ENCODE peak calls at places on chromosomes 11 and 22, in nine cellular contexts. E is mucosa of gallbladder; B is stimulated activated CD4-positive, alpha-beta T cell treated with anti-CD3 and anti-CD28 coated beads, Interleukin-15, amount 100 ng/mL, for 48 hours; W is NCI-H1105 treated with DMSO at 0.1 percent for 48 hours; C is activated CD8-positive, alpha-beta memory T cell treated with anti-CD3 and anti-CD28 coated beads, Interleukin-2, amount 50 U/mL, for 4 hours; R is progenitor cell of endocrine pancreas; T is neural crest cell; K is aorta; H is T follicular helper cell. G is an unnamed sample.

GRCh38 chr22:26660961-26661578 is 3.7 kb downstream of the MIAT start:
- DNase-seq in K (no peak), W (peak), E (no peak), B (no peak), H (no peak), C (no peak), T (no peak), R (no peak), G (no peak)

GRCh38 chr11:48000432-48000831 is 20.1 kb downstream of the PTPRJ start:
- DNase-seq in C (no peak), H (no peak), K (no peak), B (no peak), R (no peak), E (no peak), T (no peak), W (no peak), G (no peak)

GRCh38 chr22:20319041-20319744 is 667 bp downstream of the DGCR6L start:
- DNase-seq in E (no peak), H (no peak), W (no peak), K (no peak), R (no peak), T (peak), C (no peak), B (no peak), G (peak)

GRCh38 chr11:104333977-104334376 is 170.0 kb upstream of the PDGFD start:
- DNase-seq in C (no peak), E (no peak), T (no peak), W (no peak), H (no peak), R (no peak), B (no peak), K (no peak), G (no peak)

GRCh38 chr11:110081462-110082233 is 11.5 kb upstream of the ZC3H12C start:
- DNase-seq in K (no peak), C (no peak), E (no peak), H (no peak), T (no peak), B (no peak), R (no peak), W (no peak), G (no peak)

GRCh38 chr22:19639610-19640135 is 74.6 kb upstream of the SEPTIN5 start:
- DNase-seq in W (no peak), K (no peak), R (no peak), C (no peak), E (no peak), B (no peak), T (no peak), H (no peak), G (no peak)

GRCh38 chr22:49650336-49651241 is 177.1 kb downstream of the BRD1 start:
- DNase-seq in W (no peak), R (no peak), E (no peak), C (no peak), T (no peak), H (no peak), K (no peak), B (no peak), G (no peak)

GRCh38 chr11:35065566-35065965 is 73.4 kb upstream of the CD44 start:
- DNase-seq in H (no peak), K (no peak), B (no peak), C (no peak), T (no peak), R (no peak), E (no peak), W (no peak), G (no peak)

GRCh38 chr11:116962108-116962507 is 124.7 kb upstream of the APOA1 start:
- DNase-seq in E (no peak), R (no peak), T (no peak), W (no peak), K (no peak), C (no peak), H (no peak), B (no peak), G (peak)

GRCh38 chr11:47488111-47488510 is 39.2 kb upstream of the RAPSN start:
- DNase-seq in R (no peak), C (no peak), E (no peak), W (no peak), T (no peak), B (no peak), H (no peak), K (no peak), G (no peak)

GRCh38 chr11:93054881-93055280 is 85.4 kb downstream of the MTNR1B start:
- DNase-seq in K (no peak), B (peak), R (no peak), E (no peak), C (no peak), H (no peak), W (no peak), T (no peak), G (peak)

GRCh38 chr22:26406118-26406517 is 22.9 kb upstream of the ASPHD2 start:
- DNase-seq in H (no peak), C (no peak), W (peak), B (no peak), K (no peak), R (no peak), T (no peak), E (no peak), G (peak)

G was measured in fibroblast of pulmonary artery.